ENCODE peak calls at places on chromosome 1, in nine cellular contexts. L is H7; K is IMR-90; H is aorta; D is lower lobe of right lung; O is uterus; Y is hepatocyte; G is breast epithelium; E is CD4-positive, CD25-positive, alpha-beta regulatory T cell. F is an unnamed sample.

GRCh38 chr1:178282949-178283367 is 189.1 kb downstream of the RASAL2 start:
- DNase-seq in L (peak; percentile 26), K (peak; percentile 86), H (no peak), D (no peak), O (no peak), Y (peak; percentile 44), G (no peak), E (no peak), F (no peak)

GRCh38 chr1:200206340-200206739 is 178.8 kb downstream of the NR5A2 start:
- DNase-seq in L (no peak), K (peak; percentile 90), H (no peak), D (no peak), O (no peak), Y (no peak), G (no peak), E (no peak), F (no peak)

GRCh38 chr1:212457740-212458338 is 25.1 kb downstream of the NENF start:
- DNase-seq in L (peak; percentile 84), K (peak; percentile 37), H (no peak), D (no peak), O (no peak), Y (peak; percentile 60), G (no peak), E (peak; percentile 33), F (no peak)

GRCh38 chr1:214146523-214146922 is 134.4 kb upstream of the SMYD2 start:
- DNase-seq in L (no peak), K (no peak), H (no peak), D (no peak), O (no peak), Y (peak; percentile 71), G (no peak), E (no peak), F (no peak)

GRCh38 chr1:33369081-33369480 is 48.2 kb upstream of the A3GALT2 start:
- DNase-seq in L (no peak), K (no peak), H (no peak), D (no peak), O (no peak), Y (no peak), G (no peak), E (no peak), F (no peak)

GRCh38 chr1:54229281-54229891 is 29.4 kb downstream of the MRPL37 start:
- DNase-seq in L (peak; percentile 61), K (peak; percentile 72), H (no peak), D (no peak), O (peak; percentile 67), Y (no peak), G (no peak), E (no peak), F (no peak)

GRCh38 chr1:6082430-6082971 is 36.8 kb downstream of the KCNAB2 start:
- DNase-seq in L (peak; percentile 84), K (no peak), H (no peak), D (no peak), O (peak; percentile 59), Y (no peak), G (no peak), E (no peak), F (no peak)

GRCh38 chr1:175314300-175314699 is 121.7 kb upstream of the KIAA0040 start:
- DNase-seq in L (no peak), K (no peak), H (no peak), D (no peak), O (no peak), Y (no peak), G (no peak), E (no peak), F (peak; percentile 25)

DNA sequence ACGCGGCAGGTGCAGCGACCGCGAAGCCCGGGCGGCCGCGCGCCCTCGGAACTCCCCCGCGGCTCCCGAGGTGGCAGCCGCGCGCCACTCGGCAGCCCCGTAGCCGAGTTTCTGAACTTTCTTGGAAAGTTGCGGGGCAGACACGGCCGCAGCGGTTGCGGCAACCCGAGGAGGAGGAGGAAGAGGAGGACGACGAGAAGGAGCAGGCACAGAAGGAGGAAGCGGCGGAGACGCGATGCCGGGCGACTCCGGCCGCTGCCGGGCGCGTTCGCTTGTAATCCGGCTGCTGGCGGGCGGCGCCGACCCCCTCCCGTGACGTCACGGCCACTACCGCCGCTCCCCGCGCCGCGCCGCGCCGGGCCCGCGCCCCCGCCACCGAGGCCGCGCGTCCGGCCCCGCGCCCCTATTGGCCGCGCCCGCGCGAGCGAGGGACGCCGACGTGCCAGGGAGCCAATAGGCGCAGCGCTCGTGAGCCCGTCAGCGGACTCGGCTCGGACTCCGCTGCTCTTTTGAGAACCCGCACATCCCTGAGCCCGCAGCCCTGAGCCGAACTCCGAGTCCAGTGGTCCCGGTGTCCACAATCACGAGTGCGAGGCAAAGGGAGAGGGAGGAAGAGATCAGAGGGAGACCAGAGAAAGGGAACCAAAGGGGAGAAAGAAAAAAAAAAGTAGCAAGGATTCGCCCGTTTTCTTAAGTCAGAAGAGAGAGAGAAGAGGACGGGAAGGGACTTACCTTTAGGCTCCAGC is 736 bp upstream of the BARHL2 start:
- DNase-seq in L (peak; percentile 96), K (peak; percentile 5), H (no peak), D (no peak), O (no peak), Y (peak; percentile 51), G (no peak), E (no peak), F (no peak)
- H3K27me3 ChIP-seq in L (peaks cover 98% of the 10 kb centered on the region), K (peaks cover 80% of the 10 kb centered on the region), H (no peaks in the 10 kb centered on the region), D (peaks cover 95% of the 10 kb centered on the region), O (peaks cover 93% of the 10 kb centered on the region), Y (peaks cover 95% of the 10 kb centered on the region), G (peaks cover 6% of the 10 kb centered on the region), E (peaks cover 56% of the 10 kb centered on the region), F (peaks cover 100% of the 10 kb centered on the region)

DNA sequence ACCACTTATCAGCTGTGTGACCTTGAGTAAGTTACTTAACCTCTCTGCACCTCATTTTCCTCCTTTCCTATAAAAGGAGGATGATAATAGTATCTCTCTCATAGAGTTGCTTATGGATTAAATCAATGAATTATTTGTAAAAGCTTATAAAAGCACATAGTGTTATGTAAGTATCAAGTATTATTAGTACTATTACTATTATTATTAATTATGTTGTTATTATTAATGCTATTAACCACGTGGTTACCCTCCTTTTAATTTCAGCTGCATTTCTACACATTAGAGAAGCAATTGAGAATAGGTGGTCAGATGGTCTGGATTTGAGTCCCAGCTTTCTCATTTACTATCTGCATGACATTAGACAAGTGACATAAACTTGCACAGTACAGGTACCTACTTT is 58.1 kb upstream of the WNT4 start:
- DNase-seq in L (no peak), K (no peak), H (no peak), D (no peak), O (no peak), Y (no peak), G (no peak), E (no peak), F (no peak)
- H3K27me3 ChIP-seq in L (no peaks in the 10 kb centered on the region), K (peaks cover 45% of the 10 kb centered on the region), H (no peaks in the 10 kb centered on the region), D (no peaks in the 10 kb centered on the region), O (no peaks in the 10 kb centered on the region), Y (peaks cover 2% of the 10 kb centered on the region), G (no peaks in the 10 kb centered on the region), E (peaks cover 2% of the 10 kb centered on the region), F (peaks cover 76% of the 10 kb centered on the region)

GRCh38 chr1:25616932-25617625 is 488 bp downstream of the MAN1C1 start:
- DNase-seq in L (peak; percentile 79), K (no peak), H (peak; percentile 59), D (peak; percentile 54), O (peak; percentile 39), Y (peak; percentile 35), G (no peak), E (peak; percentile 34), F (peak; percentile 22)

GRCh38 chr1:25615563-25616079 is 970 bp upstream of the MAN1C1 start:
- DNase-seq in L (peak; percentile 4), K (no peak), H (no peak), D (no peak), O (no peak), Y (no peak), G (no peak), E (peak; percentile 18), F (no peak)

GRCh38 chr1:25614466-25615171 is 2.0 kb upstream of the MAN1C1 start:
- DNase-seq in L (peak; percentile 1), K (no peak), H (no peak), D (no peak), O (no peak), Y (no peak), G (no peak), E (no peak), F (no peak)

GRCh38 chr1:25616080-25616931 is at the start of gene MAN1C1:
- DNase-seq in L (peak; percentile 99), K (peak; percentile 73), H (peak; percentile 93), D (peak; percentile 91), O (peak; percentile 87), Y (peak; percentile 95), G (peak; percentile 66), E (peak; percentile 77), F (peak; percentile 91)

DNA sequence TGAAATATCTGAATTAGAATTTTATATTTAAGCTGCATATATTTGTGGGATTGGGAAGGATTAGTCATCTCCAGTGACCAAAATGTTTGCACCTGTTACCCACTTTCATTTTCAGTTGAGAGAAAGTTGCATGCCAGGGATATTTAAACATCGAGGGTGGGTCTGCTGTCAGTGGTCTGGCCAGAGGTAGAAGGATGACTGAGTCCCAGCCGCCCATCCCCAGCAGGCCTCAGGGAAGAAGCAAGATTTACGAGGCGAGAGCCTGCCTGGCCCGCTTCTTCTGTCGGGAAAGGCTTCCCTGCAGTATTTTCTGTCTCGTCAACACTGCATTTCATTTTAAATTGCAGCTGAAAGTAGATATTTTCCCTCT is 1.4 kb upstream of the MAN1C1 start:
- DNase-seq in L (peak; percentile 7), K (no peak), H (no peak), D (no peak), O (no peak), Y (no peak), G (no peak), E (no peak), F (no peak)
- H3K27me3 ChIP-seq in L (peaks cover 20% of the 10 kb centered on the region), K (peaks cover 21% of the 10 kb centered on the region), H (no peaks in the 10 kb centered on the region), D (no peaks in the 10 kb centered on the region), O (no peaks in the 10 kb centered on the region), Y (peaks cover 6% of the 10 kb centered on the region), G (no peaks in the 10 kb centered on the region), E (peaks cover 16% of the 10 kb centered on the region), F (no peaks in the 10 kb centered on the region)

GRCh38 chr1:155124503-155125463 is 2.9 kb upstream of the EFNA1 start:
- DNase-seq in L (peak; percentile 55), K (peak; percentile 38), H (no peak), D (peak; percentile 53), O (no peak), Y (no peak), G (no peak), E (no peak), F (no peak)

GRCh38 chr1:155123801-155124200 is 3.9 kb upstream of the EFNA1 start:
- DNase-seq in L (no peak), K (no peak), H (no peak), D (no peak), O (no peak), Y (peak; percentile 50), G (no peak), E (no peak), F (no peak)

GRCh38 chr1:155120253-155120652 is 7.4 kb upstream of the EFNA1 start:
- DNase-seq in L (no peak), K (no peak), H (no peak), D (no peak), O (no peak), Y (no peak), G (no peak), E (no peak), F (no peak)

GRCh38 chr1:155121249-155121648 is 6.4 kb upstream of the EFNA1 start:
- DNase-seq in L (no peak), K (no peak), H (no peak), D (no peak), O (no peak), Y (no peak), G (no peak), E (no peak), F (no peak)

DNA sequence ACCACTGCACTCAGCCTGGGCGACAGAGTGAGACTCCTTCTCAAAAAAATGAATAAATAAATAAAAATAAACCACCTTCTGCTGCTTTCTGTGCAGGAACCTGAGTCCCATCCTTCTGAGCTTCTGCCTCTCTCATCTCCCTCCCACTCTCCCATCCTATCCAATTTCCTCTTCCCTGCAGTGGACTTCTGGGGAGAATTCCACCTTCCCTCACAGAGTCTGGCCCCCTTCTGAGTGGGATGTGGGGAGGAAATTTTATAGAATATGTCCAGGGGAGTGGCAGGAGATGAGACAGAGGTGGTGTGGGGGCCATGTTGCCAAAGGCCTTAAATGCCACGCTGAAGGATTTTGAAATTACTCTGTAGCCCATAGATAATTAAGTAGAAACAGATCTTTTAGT is 5.4 kb upstream of the EFNA1 start:
- DNase-seq in L (no peak), K (no peak), H (no peak), D (no peak), O (no peak), Y (no peak), G (no peak), E (no peak), F (no peak)
- H3K27me3 ChIP-seq in L (peaks cover 33% of the 10 kb centered on the region), K (peaks cover 58% of the 10 kb centered on the region), H (no peaks in the 10 kb centered on the region), D (peaks cover 7% of the 10 kb centered on the region), O (no peaks in the 10 kb centered on the region), Y (no peaks in the 10 kb centered on the region), G (no peaks in the 10 kb centered on the region), E (peaks cover 5% of the 10 kb centered on the region), F (no peaks in the 10 kb centered on the region)